ENCODE peak calls at places on chromosomes 2 and 18, in nine cellular contexts. U is GM23248, M is hepatocyte, S is keratinocyte, E is H1, V is fibroblast of lung, C is GM12878, O is SK-N-SH, N is HCT116. T is an unnamed sample. For H3K79me2 and H3K4me1, the result is how much of the 10 kb centered on the place peaks cover.

GRCh38 chr2:9737053-9737875 is 106.0 kb upstream of the TAF1B start:
- DNase-seq in U (peak), M (no peak), S (no peak), E (no peak), V (no peak), C (no peak), O (peak), N (no peak), T (no peak)

GRCh38 chr18:427005-427404 is 73.5 kb downstream of the COLEC12 start:
- DNase-seq in U (peak), M (peak), S (no peak), E (no peak), V (no peak), C (no peak), O (no peak), N (no peak), T (no peak)

GRCh38 chr18:54690198-54690597 is 99.2 kb downstream of the DYNAP start:
- DNase-seq in U (peak), M (no peak), S (no peak), E (no peak), V (peak), C (no peak), O (no peak), N (no peak), T (no peak)

GRCh38 chr2:70141754-70142589 is 48.8 kb downstream of the C2orf42 start:
- DNase-seq in U (peak), M (no peak), S (no peak), E (no peak), V (peak), C (no peak), O (peak), N (peak), T (peak)

GRCh38 chr18:7116001-7116831 is 1.4 kb downstream of the LAMA1 start:
- DNase-seq in U (peak), M (peak), S (no peak), E (peak), V (peak), C (no peak), O (peak), N (no peak), T (no peak)

GRCh38 chr2:238139141-238139840 is 823 bp downstream of the KLHL30 start:
- DNase-seq in U (no peak), M (no peak), S (no peak), E (no peak), V (no peak), C (no peak), O (no peak), N (no peak), T (peak)

GRCh38 chr2:59851848-59852475 is 701.5 kb downstream of the BCL11A start:
- DNase-seq in U (no peak), M (peak), S (no peak), E (no peak), V (no peak), C (no peak), O (no peak), N (no peak), T (no peak)

GRCh38 chr18:55120896-55121295 is 161.6 kb upstream of the CCDC68 start:
- DNase-seq in U (no peak), M (no peak), S (no peak), E (no peak), V (no peak), C (no peak), O (no peak), N (no peak), T (no peak)

DNA sequence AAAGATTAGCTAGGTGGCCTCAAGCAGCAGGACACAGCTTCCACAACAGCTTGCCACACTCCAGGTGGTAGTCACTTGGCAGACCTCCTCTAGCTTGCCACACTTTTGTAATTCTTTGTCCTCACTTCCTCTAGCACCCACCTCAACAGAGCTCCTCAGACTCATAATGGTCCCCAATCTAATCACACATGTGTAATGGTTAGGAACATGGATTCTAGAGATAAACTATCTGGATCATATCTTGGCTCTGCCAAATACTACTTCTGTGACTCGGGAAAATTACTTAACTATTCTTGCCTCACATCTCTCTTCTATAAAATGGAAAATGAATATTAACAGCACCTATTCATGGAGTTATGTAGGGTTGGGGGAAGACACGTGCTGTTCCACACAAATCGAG is 3.4 kb downstream of the SNRNP200 start:
- DNase-seq in U (no peak), M (no peak), S (no peak), E (no peak), V (no peak), C (no peak), O (no peak), N (no peak), T (no peak)
- H3K79me2 ChIP-seq in U (half or more), M (under half), S (under half), E (under half), V (under half), C (under half), O (half or more), N (half or more), T (half or more)

DNA sequence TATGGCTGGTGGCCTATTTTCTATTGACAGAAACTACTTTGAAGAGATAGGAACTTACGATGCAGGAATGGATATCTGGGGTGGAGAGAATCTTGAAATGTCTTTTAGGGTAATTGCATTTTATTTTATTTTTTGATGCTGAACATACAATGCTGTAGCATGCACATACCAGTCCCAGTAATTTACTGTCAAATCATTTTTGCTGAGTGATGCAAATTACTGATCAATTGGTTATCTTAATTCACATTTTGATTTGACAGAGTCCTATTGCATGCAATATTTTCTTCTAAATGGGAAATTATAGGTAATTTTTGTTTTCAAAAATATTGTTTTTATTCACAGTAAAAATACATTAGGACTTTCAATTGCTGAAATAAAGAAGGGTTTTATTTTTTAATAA is 387.3 kb downstream of the GALNT13 start:
- DNase-seq in U (no peak), M (no peak), S (no peak), E (no peak), V (no peak), C (no peak), O (no peak), N (no peak), T (no peak)
- H3K4me1 ChIP-seq in U (under half), M (under half), S (under half), E (under half), V (under half), C (under half), O (under half), N (under half), T (under half)

DNA sequence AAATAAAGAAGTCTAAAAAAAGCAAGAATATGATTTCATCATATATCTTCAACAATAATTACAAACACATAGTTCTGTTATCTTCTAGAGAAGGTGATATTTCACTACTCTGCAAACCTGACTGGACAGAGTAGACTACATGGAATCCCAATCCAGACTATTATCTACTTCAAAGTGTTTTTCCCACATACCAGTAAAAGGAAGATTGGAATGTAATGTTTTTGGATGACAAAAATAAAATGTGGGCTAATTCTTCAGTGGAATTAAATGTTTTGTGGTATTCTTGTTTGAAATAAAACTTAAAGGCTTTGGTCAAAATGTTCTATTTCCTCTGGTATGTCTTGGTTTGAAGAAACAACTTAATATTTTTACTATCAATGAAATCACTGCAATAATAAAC is 22.1 kb downstream of the COL5A2 start:
- DNase-seq in U (no peak), M (no peak), S (no peak), E (no peak), V (no peak), C (no peak), O (no peak), N (no peak), T (no peak)
- H3K79me2 ChIP-seq in U (half or more), M (half or more), S (under half), E (under half), V (half or more), C (under half), O (under half), N (under half), T (under half)

GRCh38 chr2:119487434-119488244 is 36.6 kb downstream of the SCTR start:
- DNase-seq in U (no peak), M (peak), S (no peak), E (no peak), V (no peak), C (peak), O (no peak), N (no peak), T (no peak)

GRCh38 chr2:119486196-119486827 is 38.0 kb downstream of the SCTR start:
- DNase-seq in U (no peak), M (peak), S (no peak), E (no peak), V (no peak), C (no peak), O (no peak), N (no peak), T (no peak)

GRCh38 chr2:119488245-119489182 is 35.8 kb downstream of the SCTR start:
- DNase-seq in U (no peak), M (peak), S (no peak), E (no peak), V (no peak), C (no peak), O (no peak), N (no peak), T (no peak)

GRCh38 chr2:119485336-119486110 is 38.8 kb downstream of the SCTR start:
- DNase-seq in U (peak), M (peak), S (no peak), E (no peak), V (no peak), C (no peak), O (peak), N (no peak), T (no peak)

GRCh38 chr2:119486886-119487285 is 37.4 kb downstream of the SCTR start:
- DNase-seq in U (peak), M (peak), S (no peak), E (no peak), V (no peak), C (no peak), O (no peak), N (no peak), T (no peak)
- H3K4me1 ChIP-seq in U (under half), M (under half), S (under half), E (under half), V (under half), C (under half), O (half or more), N (under half), T (under half)

GRCh38 chr2:3357926-3358325 is 19.7 kb downstream of the EIPR1 start:
- DNase-seq in U (no peak), M (no peak), S (no peak), E (no peak), V (no peak), C (no peak), O (no peak), N (no peak), T (no peak)
- H3K79me2 ChIP-seq in U (under half), M (under half), S (under half), E (under half), V (under half), C (under half), O (half or more), N (half or more), T (half or more)

DNA sequence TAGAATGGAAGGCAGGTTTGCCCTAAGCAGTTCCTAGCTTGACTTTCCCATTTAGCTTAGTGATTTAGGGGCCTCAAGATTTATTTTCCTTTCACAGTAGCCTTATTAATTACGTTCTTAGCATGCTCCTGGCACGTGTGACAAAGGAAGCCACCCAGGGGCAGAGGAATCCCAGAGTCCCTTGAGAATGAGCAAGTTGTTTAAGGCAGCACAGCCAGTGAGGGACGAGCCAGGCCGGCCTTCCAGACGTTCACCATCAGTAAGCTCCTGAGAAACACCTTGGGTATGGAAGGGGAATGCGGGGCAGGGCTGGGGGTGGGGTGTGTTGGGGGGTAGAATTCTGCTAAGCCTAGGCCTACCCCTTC is 76.3 kb downstream of the SOWAHC start:
- DNase-seq in U (no peak), M (no peak), S (no peak), E (no peak), V (no peak), C (no peak), O (no peak), N (no peak), T (no peak)
- H3K4me1 ChIP-seq in U (under half), M (half or more), S (under half), E (under half), V (under half), C (under half), O (under half), N (under half), T (under half)